ENCODE peak calls at places on chromosomes 3 and 15, in four cellular contexts. One of them, this sample, is unnamed.

GRCh38 chr3:150469031-150469930 is 61.2 kb downstream of the TSC22D2 start:
- DNase-seq in dorsolateral prefrontal cortex: no peak
- DNase-seq in glutamatergic neuron: no peak
- DNase-seq in CD8-positive, alpha-beta T cell: no peak
- DNase-seq in this sample: no peak

GRCh38 chr3:186247821-186248814 is 113.9 kb downstream of the DGKG start:
- DNase-seq in CD8-positive, alpha-beta T cell: no peak
- DNase-seq in dorsolateral prefrontal cortex: no peak
- DNase-seq in glutamatergic neuron: no peak
- DNase-seq in this sample: no peak

GRCh38 chr3:133662256-133662773 is 574 bp upstream of the TOPBP1 start:
- DNase-seq in dorsolateral prefrontal cortex: no peak
- DNase-seq in glutamatergic neuron: no peak
- DNase-seq in CD8-positive, alpha-beta T cell: no peak
- DNase-seq in this sample: peak

GRCh38 chr3:52891615-52892081 is 5.7 kb downstream of the STIMATE start:
- DNase-seq in glutamatergic neuron: no peak
- DNase-seq in CD8-positive, alpha-beta T cell: no peak
- DNase-seq in dorsolateral prefrontal cortex: no peak
- DNase-seq in this sample: no peak

GRCh38 chr3:2096196-2096595 is 2.5 kb upstream of the CNTN4 start:
- DNase-seq in CD8-positive, alpha-beta T cell: no peak
- DNase-seq in dorsolateral prefrontal cortex: no peak
- DNase-seq in glutamatergic neuron: no peak
- DNase-seq in this sample: no peak

GRCh38 chr15:51203797-51204196 is 109.1 kb upstream of the TNFAIP8L3 start:
- DNase-seq in CD8-positive, alpha-beta T cell: no peak
- DNase-seq in glutamatergic neuron: no peak
- DNase-seq in dorsolateral prefrontal cortex: no peak
- DNase-seq in this sample: no peak

GRCh38 chr3:169146112-169146665 is 517.3 kb downstream of the MECOM start:
- DNase-seq in dorsolateral prefrontal cortex: no peak
- DNase-seq in CD8-positive, alpha-beta T cell: no peak
- DNase-seq in glutamatergic neuron: peak
- DNase-seq in this sample: peak

GRCh38 chr15:67899596-67900283 is 59.9 kb upstream of the RNU6-1 start:
- DNase-seq in dorsolateral prefrontal cortex: no peak
- DNase-seq in glutamatergic neuron: no peak
- DNase-seq in CD8-positive, alpha-beta T cell: no peak
- DNase-seq in this sample: no peak

GRCh38 chr15:96270581-96271172 is 59.8 kb upstream of the NR2F2 start:
- DNase-seq in glutamatergic neuron: no peak
- DNase-seq in dorsolateral prefrontal cortex: no peak
- DNase-seq in CD8-positive, alpha-beta T cell: no peak
- DNase-seq in this sample: no peak

GRCh38 chr15:63157891-63158431 is 684 bp upstream of the RPS27L start:
- DNase-seq in dorsolateral prefrontal cortex: peak
- DNase-seq in glutamatergic neuron: peak
- DNase-seq in CD8-positive, alpha-beta T cell: no peak
- DNase-seq in this sample: peak

GRCh38 chr3:151895881-151896661 is 22.6 kb downstream of the SUCNR1 start:
- DNase-seq in glutamatergic neuron: no peak
- DNase-seq in dorsolateral prefrontal cortex: no peak
- DNase-seq in CD8-positive, alpha-beta T cell: no peak
- DNase-seq in this sample: no peak

DNA sequence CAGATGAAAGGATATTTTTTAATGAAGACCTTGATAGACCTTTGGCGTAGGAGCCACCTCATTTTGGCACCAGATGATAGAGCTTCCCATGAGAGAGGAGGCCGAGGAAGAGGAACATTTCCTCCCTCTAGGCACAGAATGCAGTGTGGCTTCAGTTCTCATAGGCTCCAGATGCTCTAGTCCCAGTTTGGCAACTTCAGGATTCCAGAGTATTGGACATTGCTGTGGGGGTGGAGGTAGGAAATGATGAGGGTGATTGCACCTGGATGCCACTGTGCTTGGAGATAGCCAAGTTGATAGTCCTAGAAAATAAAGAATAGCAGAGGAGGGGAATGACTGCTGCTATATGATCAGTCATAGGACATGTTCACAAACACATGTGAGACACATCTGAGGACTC is 58.3 kb upstream of the KY start:
- DNase-seq in CD8-positive, alpha-beta T cell: no peak
- DNase-seq in glutamatergic neuron: no peak
- DNase-seq in dorsolateral prefrontal cortex: no peak
- DNase-seq in this sample: no peak
- TF ChIP-seq CTCF in CD8-positive, alpha-beta T cell: no peak
- TF ChIP-seq CTCF in glutamatergic neuron: no peak
- TF ChIP-seq CTCF in dorsolateral prefrontal cortex: no peak
- TF ChIP-seq CTCF in this sample: no peak

GRCh38 chr3:67940200-67940952 is 286.0 kb upstream of the SUCLG2 start:
- DNase-seq in dorsolateral prefrontal cortex: no peak
- DNase-seq in glutamatergic neuron: no peak
- DNase-seq in CD8-positive, alpha-beta T cell: no peak
- DNase-seq in this sample: no peak
- TF ChIP-seq CTCF in dorsolateral prefrontal cortex: no peak
- TF ChIP-seq CTCF in glutamatergic neuron: peak
- TF ChIP-seq CTCF in CD8-positive, alpha-beta T cell: no peak
- TF ChIP-seq CTCF in this sample: no peak

GRCh38 chr15:22954798-22955543 is 25.2 kb downstream of the CYFIP1 start:
- DNase-seq in CD8-positive, alpha-beta T cell: no peak
- DNase-seq in dorsolateral prefrontal cortex: no peak
- DNase-seq in glutamatergic neuron: no peak
- DNase-seq in this sample: no peak
- TF ChIP-seq CTCF in CD8-positive, alpha-beta T cell: no peak
- TF ChIP-seq CTCF in dorsolateral prefrontal cortex: no peak
- TF ChIP-seq CTCF in glutamatergic neuron: no peak
- TF ChIP-seq CTCF in this sample: no peak

GRCh38 chr3:60395173-60395762 is 856.0 kb downstream of the FHIT start:
- DNase-seq in glutamatergic neuron: no peak
- DNase-seq in dorsolateral prefrontal cortex: no peak
- DNase-seq in CD8-positive, alpha-beta T cell: no peak
- DNase-seq in this sample: no peak

GRCh38 chr3:60391292-60391691 is 860.0 kb downstream of the FHIT start:
- DNase-seq in CD8-positive, alpha-beta T cell: no peak
- DNase-seq in glutamatergic neuron: no peak
- DNase-seq in dorsolateral prefrontal cortex: no peak
- DNase-seq in this sample: no peak

GRCh38 chr3:60393946-60394345 is 857.3 kb downstream of the FHIT start:
- DNase-seq in glutamatergic neuron: no peak
- DNase-seq in dorsolateral prefrontal cortex: no peak
- DNase-seq in CD8-positive, alpha-beta T cell: no peak
- DNase-seq in this sample: no peak

GRCh38 chr3:60392501-60392900 is 858.8 kb downstream of the FHIT start:
- DNase-seq in dorsolateral prefrontal cortex: no peak
- DNase-seq in glutamatergic neuron: no peak
- DNase-seq in CD8-positive, alpha-beta T cell: no peak
- DNase-seq in this sample: no peak
- TF ChIP-seq CTCF in dorsolateral prefrontal cortex: no peak
- TF ChIP-seq CTCF in glutamatergic neuron: no peak
- TF ChIP-seq CTCF in CD8-positive, alpha-beta T cell: no peak
- TF ChIP-seq CTCF in this sample: no peak

GRCh38 chr3:113533534-113533892 is 1.2 kb downstream of the SIDT1 start:
- DNase-seq in CD8-positive, alpha-beta T cell: peak
- DNase-seq in dorsolateral prefrontal cortex: no peak
- DNase-seq in glutamatergic neuron: no peak
- DNase-seq in this sample: no peak

GRCh38 chr3:113535898-113536297 is 3.5 kb downstream of the SIDT1 start:
- DNase-seq in dorsolateral prefrontal cortex: no peak
- DNase-seq in glutamatergic neuron: no peak
- DNase-seq in CD8-positive, alpha-beta T cell: no peak
- DNase-seq in this sample: no peak

GRCh38 chr3:113534365-113534764 is 2.0 kb downstream of the SIDT1 start:
- DNase-seq in dorsolateral prefrontal cortex: no peak
- DNase-seq in glutamatergic neuron: no peak
- DNase-seq in CD8-positive, alpha-beta T cell: no peak
- DNase-seq in this sample: no peak

GRCh38 chr3:113531826-113532697 is at the start of gene SIDT1:
- DNase-seq in glutamatergic neuron: no peak
- DNase-seq in dorsolateral prefrontal cortex: no peak
- DNase-seq in CD8-positive, alpha-beta T cell: peak
- DNase-seq in this sample: no peak

DNA sequence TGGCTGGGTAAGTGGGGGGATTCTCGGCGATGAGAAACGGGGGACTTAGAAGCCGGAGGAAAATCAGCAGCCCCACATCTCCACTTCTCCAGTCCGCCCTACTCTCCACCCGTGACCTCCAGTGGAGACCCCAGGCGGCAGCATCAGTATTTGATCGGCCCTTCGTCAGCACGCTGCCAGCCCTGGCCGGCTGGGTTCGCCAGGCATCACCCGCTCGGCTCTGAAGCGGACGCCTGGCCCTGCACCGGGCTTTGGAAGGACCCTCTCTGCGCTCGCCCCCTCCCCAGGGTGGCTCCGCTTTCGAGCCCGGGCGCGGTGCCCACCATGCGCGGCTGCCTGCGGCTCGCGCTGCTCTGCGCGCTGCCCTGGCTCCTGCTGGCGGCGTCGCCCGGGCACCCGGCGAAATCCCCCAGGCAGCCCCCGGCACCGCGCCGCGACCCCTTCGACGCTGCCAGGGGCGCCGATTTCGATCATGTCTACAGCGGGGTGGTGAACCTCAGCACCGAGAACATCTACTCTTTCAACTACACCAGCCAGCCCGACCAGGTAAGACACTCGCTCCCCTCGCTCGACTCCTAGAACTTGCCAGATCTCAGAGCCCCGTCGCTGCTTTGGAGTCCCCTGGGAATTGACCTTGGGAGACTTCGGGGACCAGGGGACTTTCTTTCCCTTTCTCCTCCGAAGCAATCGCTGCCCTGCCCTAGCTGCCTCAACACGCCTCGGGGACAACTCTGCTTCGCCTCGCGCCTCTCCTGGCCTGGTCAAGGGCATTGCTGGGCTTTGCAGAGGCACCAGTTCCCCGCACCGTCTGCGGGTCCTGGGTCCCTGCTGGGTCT is 561 bp downstream of the SIDT1 start:
- DNase-seq in glutamatergic neuron: peak
- DNase-seq in CD8-positive, alpha-beta T cell: peak
- DNase-seq in dorsolateral prefrontal cortex: no peak
- DNase-seq in this sample: peak
- TF ChIP-seq CTCF in glutamatergic neuron: no peak
- TF ChIP-seq CTCF in CD8-positive, alpha-beta T cell: no peak
- TF ChIP-seq CTCF in dorsolateral prefrontal cortex: no peak
- TF ChIP-seq CTCF in this sample: no peak

DNA sequence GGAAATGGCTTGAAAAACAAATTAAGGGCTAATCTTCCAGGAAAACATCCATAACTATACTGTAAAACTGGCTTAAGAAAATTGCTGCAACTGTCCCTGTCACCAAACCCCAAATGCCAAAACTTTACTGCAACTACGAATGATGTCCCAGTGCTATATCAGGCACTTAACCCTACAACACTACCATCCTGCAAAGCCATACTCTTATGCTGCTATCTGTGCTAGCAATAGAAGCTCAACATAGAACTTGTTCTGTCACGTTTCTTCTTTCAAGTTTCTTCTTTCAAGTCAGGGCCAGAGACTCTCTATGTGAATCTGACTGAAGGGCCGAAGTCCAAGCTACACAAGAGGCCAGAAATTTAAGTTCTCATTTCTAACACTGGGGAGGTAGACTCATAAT is 92.5 kb downstream of the IGSF11 start:
- DNase-seq in glutamatergic neuron: no peak
- DNase-seq in CD8-positive, alpha-beta T cell: no peak
- DNase-seq in dorsolateral prefrontal cortex: no peak
- DNase-seq in this sample: no peak
- TF ChIP-seq CTCF in glutamatergic neuron: no peak
- TF ChIP-seq CTCF in CD8-positive, alpha-beta T cell: no peak
- TF ChIP-seq CTCF in dorsolateral prefrontal cortex: no peak
- TF ChIP-seq CTCF in this sample: no peak